ENCODE peak calls at places on chromosomes 5 and 9, in six cellular contexts. S is GM12891, H is H54, N is right lobe of liver, Y is gastrocnemius medialis, J is esophagus squamous epithelium. K is an unnamed sample.
A peak's percentile ranks its signal among the peaks of the same experiment; 100 is the strongest.

GRCh38 chr5:25006734-25007133 is 362.0 kb upstream of the CDH10 start:
- DNase-seq in S (no peak), H (no peak), N (no peak), Y (no peak), J (no peak), K (peak; percentile 0)

GRCh38 chr9:447230-448025 is 232.8 kb downstream of the DOCK8 start:
- DNase-seq in S (peak; percentile 18), H (peak; percentile 52), N (no peak), Y (no peak), J (no peak), K (peak; percentile 54)

GRCh38 chr5:132087176-132087575 is 13.6 kb downstream of the CSF2 start:
- DNase-seq in S (no peak), H (no peak), N (no peak), Y (no peak), J (no peak), K (no peak)

GRCh38 chr9:12426198-12426864 is 266.9 kb upstream of the TYRP1 start:
- DNase-seq in S (no peak), H (peak; percentile 6), N (no peak), Y (no peak), J (no peak), K (no peak)

GRCh38 chr5:96752341-96753016 is 55.3 kb downstream of the ERAP1 start:
- DNase-seq in S (no peak), H (no peak), N (no peak), Y (no peak), J (no peak), K (peak; percentile 77)

GRCh38 chr5:127088226-127088625 is 14.9 kb upstream of the C5orf63 start:
- DNase-seq in S (no peak), H (peak; percentile 64), N (no peak), Y (no peak), J (no peak), K (peak; percentile 45)

GRCh38 chr9:119101048-119101447 is 268.2 kb downstream of the BRINP1 start:
- DNase-seq in S (no peak), H (no peak), N (no peak), Y (no peak), J (no peak), K (no peak)

GRCh38 chr5:74725331-74725730 is 40.3 kb downstream of the HEXB start:
- DNase-seq in S (no peak), H (no peak), N (no peak), Y (no peak), J (no peak), K (peak; percentile 4)

GRCh38 chr9:83280259-83280658 is 217.3 kb upstream of the RASEF start:
- DNase-seq in S (no peak), H (peak; percentile 42), N (no peak), Y (peak; percentile 65), J (no peak), K (no peak)

GRCh38 chr9:91755761-91756638 is 194.0 kb downstream of the ROR2 start:
- DNase-seq in S (no peak), H (no peak), N (no peak), Y (no peak), J (no peak), K (no peak)

GRCh38 chr9:91258448-91258847 is 103.3 kb downstream of the AUH start:
- DNase-seq in S (no peak), H (no peak), N (no peak), Y (no peak), J (no peak), K (no peak)

GRCh38 chr5:54701179-54701578 is 183.6 kb downstream of the SNX18 start:
- DNase-seq in S (no peak), H (peak; percentile 35), N (no peak), Y (no peak), J (no peak), K (no peak)

GRCh38 chr5:56200856-56201638 is 32.1 kb downstream of the ANKRD55 start:
- DNase-seq in S (peak; percentile 45), H (peak; percentile 27), N (peak; percentile 82), Y (peak; percentile 29), J (no peak), K (peak; percentile 82)

GRCh38 chr5:74895906-74896305 is 29.7 kb upstream of the FAM169A start:
- DNase-seq in S (no peak), H (no peak), N (peak; percentile 85), Y (no peak), J (no peak), K (no peak)

GRCh38 chr5:118520771-118521415 is 467.5 kb downstream of the DTWD2 start:
- DNase-seq in S (no peak), H (no peak), N (no peak), Y (no peak), J (no peak), K (no peak)

GRCh38 chr9:129665008-129665771 is at the start of gene PRRX2:
- DNase-seq in S (no peak), H (no peak), N (no peak), Y (no peak), J (no peak), K (peak; percentile 23)

GRCh38 chr9:15642369-15642962 is 89.6 kb downstream of the CCDC171 start:
- DNase-seq in S (no peak), H (peak; percentile 9), N (no peak), Y (no peak), J (no peak), K (peak; percentile 29)

GRCh38 chr5:33468811-33469435 is 28.2 kb downstream of the TARS1 start:
- DNase-seq in S (no peak), H (no peak), N (no peak), Y (no peak), J (no peak), K (no peak)

GRCh38 chr5:33474931-33475499 is 34.2 kb downstream of the TARS1 start:
- DNase-seq in S (no peak), H (no peak), N (no peak), Y (no peak), J (no peak), K (peak; percentile 49)

GRCh38 chr5:33472805-33473409 is 32.1 kb downstream of the TARS1 start:
- DNase-seq in S (no peak), H (no peak), N (no peak), Y (no peak), J (no peak), K (no peak)

GRCh38 chr5:33474004-33474403 is 33.2 kb downstream of the TARS1 start:
- DNase-seq in S (no peak), H (no peak), N (no peak), Y (no peak), J (no peak), K (no peak)

DNA sequence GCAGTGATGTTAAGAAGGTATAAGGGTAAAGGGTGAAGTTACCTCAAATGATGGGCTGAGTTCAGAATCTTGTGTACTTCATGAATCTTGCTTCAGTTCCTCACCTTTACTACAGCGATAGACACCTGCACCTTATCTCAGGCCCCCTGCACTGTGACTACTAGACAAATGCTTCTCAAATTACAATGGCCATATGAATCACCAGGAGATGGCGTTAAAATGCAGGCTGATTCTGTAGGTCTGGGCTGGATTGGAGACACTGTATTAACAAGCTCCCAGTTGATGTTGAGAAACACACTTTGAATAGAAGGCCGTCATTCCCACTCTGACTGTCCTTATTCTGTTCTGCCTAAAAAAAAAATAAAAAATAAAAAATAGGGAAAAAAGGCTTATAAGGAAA is 29.8 kb downstream of the TARS1 start:
- DNase-seq in S (no peak), H (peak; percentile 16), N (no peak), Y (no peak), J (no peak), K (peak; percentile 11)
- TF ChIP-seq POLR2A in S (no peak), H (no peak), N (no peak), Y (no peak), J (no peak), K (no peak)

GRCh38 chr5:1199649-1200494 is 1.5 kb upstream of the SLC6A19 start:
- DNase-seq in S (no peak), H (no peak), N (no peak), Y (no peak), J (no peak), K (peak; percentile 92)
- TF ChIP-seq POLR2A in S (no peak), H (no peak), N (no peak), Y (no peak), J (no peak), K (no peak)

GRCh38 chr5:150412319-150413175 is at the start of gene CD74:
- DNase-seq in S (peak; percentile 72), H (no peak), N (peak; percentile 78), Y (peak; percentile 32), J (peak; percentile 78), K (peak; percentile 50)

GRCh38 chr5:150411245-150411979 is 1.3 kb downstream of the CD74 start:
- DNase-seq in S (no peak), H (no peak), N (no peak), Y (no peak), J (no peak), K (peak; percentile 31)

GRCh38 chr5:150410524-150411244 is 2.0 kb downstream of the CD74 start:
- DNase-seq in S (no peak), H (peak; percentile 75), N (peak; percentile 74), Y (peak; percentile 35), J (no peak), K (peak; percentile 63)

GRCh38 chr5:150407097-150407720 is 5.5 kb downstream of the CD74 start:
- DNase-seq in S (no peak), H (no peak), N (no peak), Y (no peak), J (no peak), K (no peak)

DNA sequence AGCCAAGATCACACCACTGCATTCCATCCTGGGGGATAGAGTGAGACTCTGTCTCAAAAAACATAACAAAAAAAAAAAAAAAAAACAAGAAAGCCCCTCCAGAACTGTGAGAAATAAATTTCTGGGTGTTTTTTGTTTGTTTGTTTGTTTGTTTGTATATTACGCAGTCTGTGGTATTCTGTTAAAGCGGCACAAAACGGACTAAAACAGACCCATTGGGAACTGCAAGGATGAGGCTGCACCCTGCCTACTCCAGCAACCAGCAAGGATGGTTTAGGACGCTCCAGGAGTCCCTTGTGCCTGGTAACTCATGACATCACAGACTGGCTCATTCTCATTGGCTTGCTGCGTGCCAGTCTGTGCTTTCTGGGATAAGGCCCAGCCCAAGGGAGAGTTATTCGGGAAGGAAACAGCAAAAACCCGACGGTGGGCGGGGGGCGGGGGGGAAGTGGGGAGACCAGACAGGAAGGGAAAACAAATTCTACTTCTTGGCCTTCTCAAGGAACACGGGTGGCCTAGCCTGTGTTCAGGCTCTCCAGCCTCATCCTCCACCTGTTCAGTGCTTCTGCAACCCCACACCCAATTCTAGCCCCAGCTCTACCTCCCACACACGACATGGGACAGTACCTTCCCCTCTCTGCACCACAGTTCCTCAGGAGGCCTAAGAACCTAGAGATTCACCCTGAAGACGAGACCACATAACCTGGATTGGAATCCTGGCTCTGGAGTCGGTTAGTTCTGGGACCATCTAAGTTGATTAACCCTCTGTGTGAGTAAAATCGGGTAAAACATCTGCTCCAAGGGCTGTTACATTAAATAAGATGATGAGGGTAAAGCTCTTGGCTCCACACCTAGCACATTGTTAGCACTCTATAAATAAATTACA is 2.8 kb downstream of the CD74 start:
- DNase-seq in S (no peak), H (peak; percentile 97), N (peak; percentile 85), Y (peak; percentile 68), J (no peak), K (peak; percentile 60)
- TF ChIP-seq POLR2A in S (peak; percentile 99), H (no peak), N (peak; percentile 26), Y (no peak), J (no peak), K (no peak)

DNA sequence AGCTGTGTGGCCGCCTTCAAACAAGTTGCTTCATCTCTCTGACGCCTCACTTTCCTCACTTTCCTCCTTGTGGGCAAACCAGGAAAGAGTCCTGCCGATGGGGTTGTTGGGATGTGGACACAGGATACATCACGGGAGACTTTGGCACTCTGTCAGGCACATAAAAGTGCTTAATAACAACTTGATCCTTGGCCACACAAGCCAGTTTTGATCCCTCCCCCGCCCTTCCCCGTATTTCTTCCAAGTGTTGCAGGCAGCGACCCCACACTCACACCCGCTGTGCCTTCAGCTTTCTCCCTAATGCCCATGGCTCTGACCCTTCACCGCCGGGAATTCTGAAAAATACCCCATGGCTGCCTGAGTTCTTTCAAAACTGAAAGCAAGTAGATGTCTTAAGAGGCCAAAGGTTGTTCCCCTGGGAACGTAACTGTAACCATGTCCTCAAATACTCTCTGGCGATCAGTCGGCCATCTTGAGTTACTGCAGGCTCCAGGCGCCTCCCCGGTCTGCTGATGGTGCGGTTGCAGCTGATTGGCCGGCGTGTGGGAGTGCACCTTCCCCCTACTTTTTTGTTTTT is 59.8 kb downstream of the ARHGEF37 start:
- DNase-seq in S (no peak), H (no peak), N (peak; percentile 79), Y (peak; percentile 32), J (no peak), K (peak; percentile 17)
- TF ChIP-seq POLR2A in S (no peak), H (no peak), N (no peak), Y (no peak), J (no peak), K (no peak)

K was measured in erythroblast.